ENCODE peak calls at places on chromosomes 11 and 22, in nine cellular contexts. E is GM20000, F is WTC11, G is HCT116, X is sigmoid colon, K is GM13977, C is psoas muscle, O is heart right ventricle, H is neural crest cell. R is an unnamed sample.

GRCh38 chr22:30261134-30261533 is 5.5 kb downstream of the OSM start:
- DNase-seq in G (no peak), H (no peak), O (no peak), C (no peak), X (no peak), F (no peak), K (no peak), E (no peak), R (no peak)

GRCh38 chr11:132895340-132895739 is 637.0 kb downstream of the OPCML start:
- DNase-seq in O (no peak), F (no peak), C (no peak), K (no peak), H (no peak), G (no peak), X (no peak), E (no peak), R (no peak)

GRCh38 chr11:368414-369335 is 624 bp upstream of the B4GALNT4 start:
- DNase-seq in X (no peak), F (peak; percentile 43), E (no peak), O (no peak), G (no peak), H (no peak), C (peak; percentile 41), K (peak; percentile 36), R (peak; percentile 12)

GRCh38 chr11:73396251-73396930 is 20.2 kb downstream of the RELT start:
- DNase-seq in E (no peak), G (no peak), H (no peak), O (no peak), C (no peak), K (no peak), F (no peak), X (no peak), R (no peak)

GRCh38 chr22:44567846-44568493 is 69.9 kb upstream of the RTL6 start:
- DNase-seq in G (peak; percentile 54), O (peak; percentile 30), X (peak; percentile 68), H (no peak), K (no peak), E (no peak), C (peak; percentile 55), F (peak; percentile 66), R (no peak)

GRCh38 chr11:94144664-94145063 is 16.0 kb downstream of the PANX1 start:
- DNase-seq in E (no peak), O (no peak), C (no peak), G (no peak), H (no peak), F (no peak), X (no peak), K (no peak), R (no peak)

GRCh38 chr11:110621826-110622225 is 90.4 kb downstream of the ARHGAP20 start:
- DNase-seq in O (no peak), F (no peak), K (no peak), G (no peak), E (no peak), H (no peak), X (no peak), C (no peak), R (no peak)

GRCh38 chr11:3161720-3162409 is 3.2 kb downstream of the OSBPL5 start:
- DNase-seq in C (peak; percentile 36), K (no peak), X (no peak), H (no peak), G (no peak), E (no peak), O (no peak), F (peak; percentile 10), R (no peak)

GRCh38 chr11:406796-407650 is 7.8 kb downstream of the SIGIRR start:
- DNase-seq in G (peak; percentile 69), F (peak; percentile 81), K (peak; percentile 95), O (peak; percentile 82), H (peak; percentile 51), E (peak; percentile 98), X (peak; percentile 91), C (peak; percentile 92), R (no peak)

GRCh38 chr11:23555085-23555484 is 694.8 kb upstream of the CCDC179 start:
- DNase-seq in O (no peak), C (no peak), G (no peak), H (no peak), X (no peak), E (no peak), F (no peak), K (no peak), R (no peak)

GRCh38 chr11:75716659-75717058 is 979 bp upstream of the MOGAT2 start:
- DNase-seq in H (no peak), X (no peak), E (no peak), G (no peak), F (no peak), O (no peak), C (no peak), K (no peak), R (no peak)

GRCh38 chr11:68420171-68420570 is 40.4 kb upstream of the PPP6R3 start:
- DNase-seq in C (no peak), K (no peak), G (no peak), E (no peak), H (no peak), F (no peak), X (no peak), O (no peak), R (no peak)

GRCh38 chr22:31943206-31943975 is 944 bp upstream of the YWHAH start:
- DNase-seq in E (no peak), O (no peak), F (no peak), G (no peak), H (no peak), C (no peak), K (no peak), X (no peak), R (no peak)

GRCh38 chr11:119990306-119991021 is 147.4 kb downstream of the TRIM29 start:
- DNase-seq in X (no peak), K (no peak), H (no peak), E (no peak), F (no peak), C (peak; percentile 64), O (peak; percentile 50), G (no peak), R (peak; percentile 93)

GRCh38 chr22:23072911-23073491 is 2.7 kb downstream of the GNAZ start:
- DNase-seq in O (no peak), C (peak; percentile 20), F (no peak), K (no peak), E (no peak), X (peak; percentile 38), H (no peak), G (no peak), R (peak; percentile 37)

GRCh38 chr11:8642226-8642625 is 40.2 kb downstream of the TRIM66 start:
- DNase-seq in O (no peak), X (no peak), E (no peak), K (no peak), F (no peak), H (no peak), C (no peak), G (no peak), R (no peak)

GRCh38 chr22:46294784-46295183 is 1.9 kb upstream of the GTSE1 start:
- DNase-seq in H (no peak), E (no peak), F (no peak), K (no peak), O (no peak), G (no peak), X (no peak), C (no peak), R (no peak)

GRCh38 chr22:46297151-46297819 is 615 bp downstream of the GTSE1 start:
- DNase-seq in F (peak; percentile 45), C (no peak), X (no peak), K (no peak), G (no peak), E (peak; percentile 20), O (no peak), H (peak; percentile 29), R (no peak)

GRCh38 chr22:46295277-46295971 is 1.2 kb upstream of the GTSE1 start:
- DNase-seq in K (no peak), X (no peak), O (no peak), F (no peak), C (no peak), H (no peak), E (peak; percentile 31), G (no peak), R (no peak)

GRCh38 chr22:46299101-46299500 is 2.4 kb downstream of the GTSE1 start:
- DNase-seq in X (no peak), G (no peak), O (no peak), H (no peak), K (no peak), F (no peak), E (no peak), C (no peak), R (no peak)

GRCh38 chr22:46296257-46297150 is at the start of gene GTSE1:
- DNase-seq in X (peak; percentile 99), H (peak; percentile 92), O (peak; percentile 97), C (peak; percentile 99), E (peak; percentile 99), F (peak; percentile 98), K (peak; percentile 99), G (peak; percentile 93), R (peak; percentile 97)
- TF ChIP-seq CTCF in X (no peak), H (no peak), O (peak; percentile 44), C (peak; percentile 20), E (no peak), F (no peak), K (peak; percentile 34), G (peak; percentile 12), R (peak; percentile 54)

GRCh38 chr11:12288934-12289666 is 88.3 kb upstream of the PARVA start:
- DNase-seq in G (no peak), C (no peak), O (no peak), E (no peak), H (no peak), K (peak; percentile 4), X (no peak), F (peak; percentile 38), R (no peak)
- TF ChIP-seq CTCF in G (no peak), C (no peak), O (no peak), E (no peak), H (no peak), K (no peak), X (peak; percentile 33), F (peak; percentile 22), R (no peak)

DNA sequence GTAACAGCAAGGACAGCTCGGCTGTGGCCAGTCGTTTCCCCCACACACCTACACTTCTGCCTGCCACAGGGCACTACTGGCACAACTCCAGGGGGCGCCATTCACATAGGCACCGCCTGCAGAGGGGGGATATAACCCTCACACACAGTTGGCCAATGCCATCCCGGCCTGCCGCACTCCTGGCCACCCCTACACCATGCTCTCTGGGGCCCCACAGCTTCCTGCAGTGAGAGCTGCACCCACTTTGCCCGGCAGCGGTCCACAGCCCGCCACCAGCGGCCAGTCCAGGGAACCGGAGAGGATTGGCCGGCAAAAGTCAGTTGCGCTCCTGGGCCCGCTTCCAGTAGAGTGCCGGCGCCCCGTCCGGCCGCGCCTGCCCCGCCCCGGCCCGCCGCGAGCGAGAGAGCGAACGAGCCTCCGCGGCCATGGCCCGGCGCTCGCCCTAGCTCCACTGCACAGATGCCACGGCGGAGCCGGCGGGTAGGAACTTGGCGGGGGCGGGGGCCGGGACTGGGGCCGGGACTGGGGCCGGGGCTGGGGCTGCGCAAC is 25.6 kb upstream of the SUSD2 start:
- DNase-seq in C (peak; percentile 88), O (peak; percentile 86), K (peak; percentile 81), F (peak; percentile 60), E (peak; percentile 84), H (peak; percentile 22), G (no peak), X (peak; percentile 94), R (peak; percentile 57)
- TF ChIP-seq CTCF in C (peak; percentile 34), O (peak; percentile 49), K (peak; percentile 55), F (peak; percentile 62), E (peak; percentile 1), H (peak; percentile 59), G (peak; percentile 85), X (peak; percentile 32), R (peak; percentile 37)

DNA sequence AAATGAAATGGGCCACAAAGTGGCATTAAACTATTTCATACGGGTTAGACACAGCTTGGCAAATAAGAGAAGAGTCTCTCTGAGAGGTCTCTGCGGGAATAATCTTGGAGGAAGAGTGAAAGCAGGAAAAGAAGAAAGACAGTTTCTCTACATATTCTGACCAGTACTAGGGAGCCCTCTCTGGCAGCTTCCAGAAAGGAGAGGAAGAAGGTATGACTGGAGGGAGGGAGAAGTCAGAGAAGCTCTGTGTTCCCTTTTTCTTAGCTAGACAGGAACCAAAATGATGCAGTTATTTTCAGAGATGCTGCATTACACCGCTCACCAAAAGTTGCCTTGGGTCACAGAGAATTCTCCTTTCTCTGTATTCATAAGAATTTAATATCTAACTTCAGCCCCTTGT is 382.1 kb downstream of the KCNA4 start:
- DNase-seq in K (no peak), F (no peak), C (no peak), E (no peak), X (no peak), G (no peak), H (no peak), O (no peak), R (no peak)
- TF ChIP-seq CTCF in K (no peak), F (no peak), C (no peak), E (no peak), X (no peak), G (no peak), H (no peak), O (no peak), R (no peak)

R was measured in dorsolateral prefrontal cortex.